ENCODE peak calls at places on chromosomes 11 and 22, in five cellular contexts. T is upper lobe of right lung; S is keratinocyte; X is activated T-helper 1 cell treated with anti-CD3 and anti-CD28 coated beads, Interleukin-2, amount 50 U/mL, for 16 hours; P is NCI-H1417. C is an unnamed sample.

GRCh38 chr11:64330888-64331287 is 9.1 kb upstream of the CCDC88B start:
- DNase-seq in P (no peak), X (no peak), S (no peak), T (peak; percentile 58), C (no peak)

GRCh38 chr11:46678741-46679130 is 21.7 kb downstream of the ARHGAP1 start:
- DNase-seq in S (no peak), T (no peak), P (no peak), X (no peak), C (no peak)

GRCh38 chr11:66267379-66268209 is 845 bp upstream of the RAB1B start:
- DNase-seq in P (peak; percentile 94), X (peak; percentile 81), S (no peak), T (peak; percentile 93), C (peak; percentile 94)

GRCh38 chr11:117717485-117718314 is 79.3 kb downstream of the DSCAML1 start:
- DNase-seq in P (peak; percentile 85), X (no peak), S (no peak), T (peak; percentile 82), C (peak; percentile 56)

GRCh38 chr22:50302041-50302541 is 5.4 kb downstream of the PLXNB2 start:
- DNase-seq in X (no peak), P (no peak), S (no peak), T (peak; percentile 85), C (peak; percentile 66)

GRCh38 chr11:48154162-48154561 is 62.4 kb upstream of the OR4B1 start:
- DNase-seq in S (no peak), P (no peak), T (no peak), X (no peak), C (no peak)

GRCh38 chr11:44110231-44110679 is 14.8 kb downstream of the EXT2 start:
- DNase-seq in S (no peak), T (no peak), P (peak; percentile 59), X (peak; percentile 9), C (peak; percentile 66)

GRCh38 chr11:96391698-96392307 is 2.0 kb downstream of the JRKL start:
- DNase-seq in X (no peak), P (peak; percentile 13), T (no peak), S (no peak), C (no peak)

GRCh38 chr11:1222491-1223345 is at the start of gene MUC5B:
- DNase-seq in S (no peak), T (peak; percentile 64), X (no peak), P (peak; percentile 27), C (peak; percentile 32)

GRCh38 chr11:47408598-47409439 is 429 bp downstream of the SLC39A13 start:
- DNase-seq in P (peak; percentile 65), X (no peak), S (peak; percentile 65), T (peak; percentile 71), C (peak; percentile 61)

C was measured in Right ventricle myocardium superior.